ENCODE peak calls at places on chromosomes 5 and 9, in seven cellular contexts. I, Q, S, W, X, N and F are unnamed samples.

GRCh38 chr9:1233568-1233967 is 183.4 kb downstream of the DMRT2 start:
- DNase-seq in I (no peak), Q (no peak), S (no peak), W (no peak), X (no peak), N (no peak), F (no peak)

GRCh38 chr5:53469946-53470687 is 10.3 kb upstream of the FST start:
- DNase-seq in I (no peak), Q (no peak), S (no peak), W (no peak), X (peak), N (no peak), F (no peak)

GRCh38 chr5:142143878-142144277 is 35.3 kb downstream of the NDFIP1 start:
- DNase-seq in I (no peak), Q (no peak), S (no peak), W (no peak), X (peak), N (no peak), F (no peak)

GRCh38 chr9:113589890-113590289 is 126.4 kb downstream of the RGS3 start:
- DNase-seq in I (no peak), Q (no peak), S (no peak), W (no peak), X (peak), N (no peak), F (no peak)

GRCh38 chr9:99296375-99296951 is 74.4 kb downstream of the SEC61B start:
- DNase-seq in I (no peak), Q (no peak), S (no peak), W (no peak), X (no peak), N (no peak), F (peak)

GRCh38 chr5:143311428-143311827 is 92.1 kb downstream of the NR3C1 start:
- DNase-seq in I (no peak), Q (no peak), S (no peak), W (no peak), X (peak), N (no peak), F (no peak)

GRCh38 chr5:173329370-173330150 is 1.3 kb upstream of the STC2 start:
- DNase-seq in I (no peak), Q (no peak), S (no peak), W (peak), X (no peak), N (no peak), F (no peak)

GRCh38 chr5:178778919-178779318 is 48.5 kb upstream of the ZNF354A start:
- DNase-seq in I (no peak), Q (no peak), S (no peak), W (no peak), X (no peak), N (no peak), F (no peak)

DNA sequence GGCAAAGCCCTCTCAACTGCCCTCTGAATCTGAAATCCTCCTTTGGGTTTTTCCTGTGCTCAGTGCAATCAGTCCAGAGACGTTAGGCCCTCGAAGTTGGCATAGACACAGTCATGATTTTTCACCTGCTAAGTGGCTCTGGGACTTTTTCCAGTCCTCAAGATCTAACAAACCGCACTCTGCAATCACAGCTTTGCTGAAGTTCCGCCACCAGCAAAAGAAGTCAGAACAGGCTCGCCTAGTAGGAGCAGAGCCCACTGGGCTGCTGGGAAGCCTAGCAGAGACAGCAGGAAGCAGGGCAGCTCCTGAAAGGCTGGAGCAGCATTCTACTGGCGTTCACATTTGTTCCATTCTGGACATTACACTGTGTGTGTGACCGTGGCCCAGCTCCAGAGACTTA is 222.8 kb upstream of the KIF2A start:
- DNase-seq in I (no peak), Q (no peak), S (no peak), W (no peak), X (no peak), N (no peak), F (no peak)
- H3K4me3 ChIP-seq in I (no peak), Q (no peak), S (no peak), W (no peak), X (no peak), N (no peak), F (no peak)

GRCh38 chr5:149450199-149450598 is 71.1 kb upstream of the IL17B start:
- DNase-seq in I (peak), Q (no peak), S (peak), W (peak), X (peak), N (no peak), F (peak)

GRCh38 chr5:149455889-149456409 is 76.9 kb upstream of the IL17B start:
- DNase-seq in I (peak), Q (peak), S (no peak), W (no peak), X (peak), N (no peak), F (no peak)

GRCh38 chr5:149452007-149452664 is 73.0 kb upstream of the IL17B start:
- DNase-seq in I (peak), Q (peak), S (peak), W (peak), X (peak), N (no peak), F (no peak)

GRCh38 chr5:149453618-149454415 is 74.7 kb upstream of the IL17B start:
- DNase-seq in I (no peak), Q (no peak), S (no peak), W (no peak), X (no peak), N (no peak), F (no peak)

DNA sequence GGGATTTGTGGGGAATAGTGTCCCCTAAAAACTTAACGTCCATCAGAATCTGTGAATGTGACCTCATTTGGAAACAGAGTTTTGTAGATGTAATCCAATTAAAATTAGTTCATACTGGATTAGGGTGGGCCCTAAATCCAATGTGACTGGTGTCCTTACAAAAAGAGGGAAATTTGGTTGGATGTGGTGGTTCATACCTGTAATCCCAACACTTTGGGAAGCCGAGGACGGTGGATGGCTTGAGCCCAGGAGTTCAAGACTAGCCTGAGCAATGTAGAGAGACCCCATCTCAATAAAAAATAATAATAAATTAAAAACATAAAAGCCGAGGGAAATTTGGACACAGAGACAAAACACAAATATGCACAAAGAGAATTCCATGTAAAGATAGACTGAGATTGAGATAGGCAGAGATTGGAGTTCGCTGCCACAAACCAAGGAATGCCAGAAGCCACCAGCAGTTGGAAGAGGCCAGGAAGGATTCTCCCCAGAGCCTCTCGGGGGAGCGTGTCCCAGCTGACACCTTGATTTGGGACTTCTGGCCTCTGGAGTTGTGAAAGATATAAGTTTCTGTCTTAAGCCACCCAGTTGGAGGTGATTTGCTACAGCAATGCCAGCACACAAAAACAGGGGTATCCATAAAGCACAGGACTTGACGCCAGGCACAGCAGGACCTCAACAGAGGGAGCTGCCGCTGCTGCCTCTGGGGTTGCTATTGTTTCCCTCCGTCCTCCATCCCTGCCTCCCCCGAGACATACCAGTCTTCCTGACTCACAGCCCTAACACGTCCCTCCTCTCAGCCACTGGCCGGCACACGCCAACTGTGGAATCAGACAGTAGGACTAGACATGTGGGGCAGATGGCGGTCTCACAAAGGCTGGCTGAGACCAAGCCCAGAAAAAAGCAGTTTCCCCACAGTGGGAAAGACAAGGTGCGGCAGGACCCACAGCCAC is 73.8 kb upstream of the IL17B start:
- DNase-seq in I (peak), Q (peak), S (peak), W (no peak), X (peak), N (no peak), F (no peak)
- TF ChIP-seq POLR2A in I (peak), Q (no peak), S (peak), W (no peak), X (peak), N (peak), F (no peak)

DNA sequence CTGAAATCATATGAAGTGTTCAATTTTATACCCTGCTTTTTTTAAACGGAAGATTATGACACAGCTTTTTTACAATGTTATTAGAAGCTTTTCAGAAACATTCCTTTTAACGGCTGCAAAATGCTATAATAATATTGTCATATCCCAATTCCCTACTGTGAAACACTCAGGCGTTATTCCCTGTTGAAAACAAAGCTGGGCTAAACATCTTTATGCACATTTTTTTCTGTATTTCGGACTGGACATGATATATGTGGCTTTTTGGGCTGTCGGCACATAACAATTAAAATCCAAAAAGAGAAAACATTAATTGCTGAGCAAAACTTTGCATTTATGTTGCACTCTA is 12.0 kb upstream of the CTSL start:
- DNase-seq in I (no peak), Q (no peak), S (no peak), W (no peak), X (no peak), N (no peak), F (no peak)
- H3K4me3 ChIP-seq in I (no peak), Q (no peak), S (no peak), W (no peak), X (no peak), N (no peak), F (no peak)

GRCh38 chr9:132944294-132945185 is at the start of gene TSC1:
- DNase-seq in I (peak), Q (peak), S (peak), W (peak), X (peak), N (peak), F (peak)
- TF ChIP-seq POLR2A in I (peak), Q (peak), S (peak), W (peak), X (peak), N (peak), F (peak)

GRCh38 chr5:68231414-68232076 is 16.0 kb downstream of the PIK3R1 start:
- DNase-seq in I (no peak), Q (no peak), S (no peak), W (no peak), X (no peak), N (no peak), F (no peak)
- H3K4me3 ChIP-seq in I (no peak), Q (no peak), S (no peak), W (no peak), X (no peak), N (no peak), F (no peak)

GRCh38 chr5:40987349-40987748 is 78.1 kb downstream of the C7 start:
- DNase-seq in I (no peak), Q (no peak), S (no peak), W (no peak), X (no peak), N (no peak), F (no peak)

GRCh38 chr5:40995816-40996586 is 75.1 kb downstream of the MROH2B start:
- DNase-seq in I (no peak), Q (no peak), S (no peak), W (no peak), X (no peak), N (no peak), F (no peak)

GRCh38 chr5:40988761-40989510 is 79.6 kb downstream of the C7 start:
- DNase-seq in I (no peak), Q (no peak), S (no peak), W (no peak), X (peak), N (no peak), F (no peak)

GRCh38 chr5:40991981-40992559 is 79.1 kb downstream of the MROH2B start:
- DNase-seq in I (no peak), Q (no peak), S (no peak), W (no peak), X (no peak), N (no peak), F (no peak)

GRCh38 chr5:40991168-40991980 is 79.8 kb downstream of the MROH2B start:
- DNase-seq in I (peak), Q (peak), S (peak), W (peak), X (peak), N (no peak), F (peak)
- TF ChIP-seq POLR2A in I (no peak), Q (no peak), S (no peak), W (no peak), X (no peak), N (no peak), F (no peak)

DNA sequence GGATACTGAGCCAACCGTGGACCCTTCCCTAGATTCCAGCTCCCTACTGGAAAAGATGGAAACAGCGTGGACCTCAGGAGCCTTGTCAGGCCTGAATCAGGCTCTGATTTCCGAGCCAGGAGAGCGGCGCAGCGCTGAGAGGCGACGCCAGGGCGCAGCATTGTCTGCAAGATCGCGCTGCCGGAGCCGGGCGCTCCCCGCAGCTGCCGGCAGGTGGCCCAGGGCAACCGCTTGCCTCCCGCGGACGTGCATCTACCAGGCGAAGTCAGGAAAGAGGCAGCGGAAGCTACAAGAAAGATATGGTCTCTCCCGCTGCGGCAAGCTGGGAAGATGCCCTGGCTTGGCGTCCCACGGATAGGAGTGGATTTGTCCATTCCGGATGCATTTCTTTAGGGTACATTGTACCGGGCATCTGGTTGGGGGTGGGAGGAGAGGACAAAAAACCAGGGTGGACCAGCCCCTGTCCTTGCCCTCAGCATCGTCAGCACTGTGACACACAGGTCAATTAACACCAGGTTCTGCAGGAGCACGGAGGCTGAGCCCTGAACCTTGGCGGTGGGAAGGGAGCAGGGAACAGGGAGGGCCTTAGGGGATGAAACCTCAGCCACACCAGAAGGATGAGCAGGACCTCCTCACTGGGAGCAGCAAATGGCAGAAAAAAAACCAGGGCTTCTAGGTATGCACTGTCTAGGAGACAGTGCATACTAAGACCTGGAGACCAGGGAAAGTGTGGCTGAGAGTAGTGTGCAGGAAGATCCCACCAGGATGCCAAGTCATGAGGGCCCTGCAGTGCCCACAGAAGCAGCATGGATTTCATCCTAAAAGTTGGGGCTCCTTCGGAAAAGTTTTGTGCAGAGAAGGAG is 55.9 kb downstream of the SFXN1 start:
- DNase-seq in I (peak), Q (peak), S (peak), W (peak), X (peak), N (peak), F (peak)
- H3K4me3 ChIP-seq in I (no peak), Q (no peak), S (no peak), W (no peak), X (no peak), N (no peak), F (no peak)

GRCh38 chr9:121369595-121370265 is at the start of gene STOM:
- DNase-seq in I (peak), Q (peak), S (peak), W (peak), X (peak), N (peak), F (peak)
- TF ChIP-seq POLR2A in I (peak), Q (peak), S (peak), W (peak), X (peak), N (peak), F (peak)